ENCODE peak calls at places on chromosomes 11 and 22, in five cellular contexts. V is NT2/D1, A is GM12878, G is HepG2, U is H1. O is an unnamed sample.

GRCh38 chr11:59898652-59899051 is 20.1 kb downstream of the OOSP3 start:
- DNase-seq in A (no peak), V (no peak), G (no peak), U (no peak), O (no peak)

GRCh38 chr11:117625237-117625636 is 171.8 kb downstream of the DSCAML1 start:
- DNase-seq in U (no peak), A (no peak), G (no peak), V (no peak), O (no peak)

GRCh38 chr11:3160252-3161031 is 4.7 kb downstream of the OSBPL5 start:
- DNase-seq in A (no peak), G (no peak), U (peak; percentile 87), V (peak; percentile 85), O (peak; percentile 83)

GRCh38 chr11:6258571-6258998 is 1.1 kb upstream of the CCKBR start:
- DNase-seq in A (no peak), G (no peak), U (no peak), V (no peak), O (peak; percentile 14)

GRCh38 chr11:68649851-68650555 is 34.3 kb upstream of the GAL start:
- DNase-seq in A (no peak), G (no peak), V (no peak), U (no peak), O (no peak)

GRCh38 chr11:134043821-134044420 is 25.0 kb upstream of the JAM3 start:
- DNase-seq in G (no peak), U (no peak), A (no peak), V (no peak), O (no peak)

GRCh38 chr11:12251651-12252560 is 125.5 kb upstream of the PARVA start:
- DNase-seq in V (no peak), G (no peak), U (no peak), A (no peak), O (no peak)

GRCh38 chr11:34487430-34487829 is 26.2 kb downstream of the ELF5 start:
- DNase-seq in A (no peak), U (no peak), G (no peak), V (no peak), O (no peak)

GRCh38 chr11:78855146-78855545 is 280.5 kb upstream of the NARS2 start:
- DNase-seq in U (no peak), G (no peak), A (no peak), V (no peak), O (no peak)

GRCh38 chr11:63560506-63561179 is 2.5 kb downstream of the PLAAT2 start:
- DNase-seq in A (no peak), G (no peak), U (no peak), V (no peak), O (no peak)

GRCh38 chr22:24392218-24392931 is 35.0 kb upstream of the ADORA2A start:
- DNase-seq in A (no peak), V (no peak), G (no peak), U (no peak), O (no peak)

GRCh38 chr22:39839917-39840510 is 53.5 kb downstream of the ENTHD1 start:
- DNase-seq in A (peak; percentile 40), U (no peak), V (no peak), G (no peak), O (no peak)

GRCh38 chr11:96050435-96051182 is 126.7 kb upstream of the MTMR2 start:
- DNase-seq in U (no peak), A (no peak), G (peak; percentile 76), V (no peak), O (no peak)

GRCh38 chr22:39680486-39680885 is 109.9 kb downstream of the CACNA1I start:
- DNase-seq in G (no peak), U (no peak), A (no peak), V (no peak), O (no peak)

GRCh38 chr22:48535868-48536690 is 1291.6 kb downstream of the BRD1 start:
- DNase-seq in U (no peak), V (no peak), A (no peak), G (no peak), O (no peak)

GRCh38 chr11:110297726-110298297 is 1.4 kb upstream of the RDX start:
- DNase-seq in V (no peak), U (no peak), A (no peak), G (no peak), O (no peak)

GRCh38 chr11:123306531-123306930 is 111.5 kb upstream of the CLMP start:
- DNase-seq in G (no peak), A (no peak), U (no peak), V (no peak), O (no peak)

GRCh38 chr11:107468596-107468995 is 11.0 kb upstream of the CWF19L2 start:
- DNase-seq in A (no peak), U (no peak), V (no peak), G (no peak), O (no peak)

GRCh38 chr22:19932367-19933206 is 9.0 kb upstream of the COMT start:
- DNase-seq in V (no peak), U (no peak), A (no peak), G (no peak), O (no peak)

GRCh38 chr11:117843666-117844484 is 19.3 kb upstream of the FXYD2 start:
- DNase-seq in U (no peak), G (no peak), A (no peak), V (peak; percentile 64), O (peak; percentile 73)

GRCh38 chr22:43183496-43184263 is 3.3 kb downstream of the TTLL12 start:
- DNase-seq in U (no peak), V (no peak), A (no peak), G (peak; percentile 67), O (no peak)

GRCh38 chr22:37345863-37346514 is 63.7 kb downstream of the CYTH4 start:
- DNase-seq in U (no peak), G (no peak), V (no peak), A (no peak), O (no peak)
- TF ChIP-seq SUZ12 in U (no peak), G (no peak), V (no peak), A (no peak), O (no peak)

GRCh38 chr22:47161631-47162030 is 399.2 kb downstream of the TBC1D22A start:
- DNase-seq in A (no peak), V (no peak), G (no peak), U (no peak), O (no peak)
- TF ChIP-seq SUZ12 in A (no peak), V (no peak), G (no peak), U (no peak), O (no peak)

DNA sequence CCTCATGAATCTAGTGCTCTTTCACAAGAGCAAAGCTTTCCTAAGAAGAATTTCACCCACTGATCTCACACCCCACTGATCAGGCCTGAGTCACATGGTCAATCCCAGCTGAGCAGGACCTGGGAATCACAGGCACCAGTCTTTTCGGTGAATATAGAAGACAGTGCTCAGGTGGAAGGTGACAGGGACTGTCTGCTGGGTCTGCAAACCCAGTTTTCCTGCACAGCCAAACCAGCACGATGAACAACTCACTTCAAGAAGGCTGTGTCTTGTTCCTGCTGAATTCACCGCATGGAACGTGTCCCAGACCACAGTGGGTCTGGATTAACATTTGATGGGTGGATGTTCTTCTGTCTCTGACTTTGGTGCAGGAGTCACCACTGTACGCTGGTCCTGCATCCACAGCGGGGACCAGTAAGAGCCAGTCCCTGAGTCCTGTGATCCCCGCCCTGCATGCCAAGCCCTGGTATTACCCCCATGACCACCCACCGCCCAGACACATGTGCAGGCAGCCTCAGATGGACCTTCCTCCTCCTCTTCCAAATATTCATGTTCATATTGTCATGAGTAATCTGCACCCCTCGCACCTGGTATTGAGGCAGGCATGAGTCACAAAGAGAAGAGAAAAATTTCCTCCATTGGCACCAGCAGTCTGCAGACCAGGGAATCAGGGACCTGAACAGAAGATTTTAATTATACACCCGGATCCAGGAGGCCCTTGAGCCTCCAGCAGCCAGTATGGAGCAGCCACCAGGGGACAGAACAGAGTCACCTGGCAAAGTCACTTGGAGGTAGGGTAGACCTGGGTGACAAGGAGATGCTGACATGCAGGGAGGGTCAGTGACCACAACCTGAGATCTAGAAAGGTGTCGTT is 8.6 kb upstream of the IGLL5 start:
- DNase-seq in V (no peak), G (no peak), A (no peak), U (no peak), O (no peak)
- TF ChIP-seq SUZ12 in V (no peak), G (no peak), A (no peak), U (no peak), O (no peak)

DNA sequence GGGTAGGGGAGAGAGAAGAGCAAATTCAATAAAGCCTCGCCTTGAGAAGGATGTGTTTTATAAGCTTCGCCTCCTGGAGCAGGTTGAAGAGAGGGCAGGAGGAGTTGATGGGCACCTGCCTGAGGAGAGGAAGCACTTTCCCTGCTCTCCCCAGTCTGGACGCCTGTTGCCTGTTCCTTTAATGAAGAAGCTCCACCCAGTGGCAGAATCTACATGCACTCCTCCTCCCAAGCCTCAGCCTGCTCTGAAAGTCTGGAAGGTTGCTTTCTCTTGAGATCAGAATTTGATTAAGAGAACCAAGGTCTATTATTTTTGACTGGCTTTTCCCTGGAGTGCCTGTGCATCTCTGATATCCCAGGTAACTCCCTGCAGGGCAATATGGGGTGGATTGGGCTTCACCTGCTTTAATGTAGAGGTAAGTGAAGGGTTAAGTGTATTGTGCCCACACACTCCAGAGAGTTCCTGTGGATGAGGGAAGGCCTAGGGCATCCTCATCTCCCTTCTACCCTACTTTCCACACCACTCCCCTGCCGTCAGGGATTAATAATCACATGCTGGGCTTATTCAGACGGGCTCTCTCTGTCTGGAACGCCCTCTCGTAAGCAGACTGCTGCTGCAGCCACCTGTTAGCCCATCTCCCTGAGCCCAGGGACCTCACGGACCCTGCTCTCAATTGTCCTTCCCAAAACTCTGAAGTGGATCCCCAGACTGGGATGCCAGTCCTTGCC is 22.3 kb downstream of the NTM start:
- DNase-seq in A (no peak), U (peak; percentile 19), G (no peak), V (no peak), O (no peak)
- TF ChIP-seq SUZ12 in A (no peak), U (no peak), G (no peak), V (no peak), O (no peak)

DNA sequence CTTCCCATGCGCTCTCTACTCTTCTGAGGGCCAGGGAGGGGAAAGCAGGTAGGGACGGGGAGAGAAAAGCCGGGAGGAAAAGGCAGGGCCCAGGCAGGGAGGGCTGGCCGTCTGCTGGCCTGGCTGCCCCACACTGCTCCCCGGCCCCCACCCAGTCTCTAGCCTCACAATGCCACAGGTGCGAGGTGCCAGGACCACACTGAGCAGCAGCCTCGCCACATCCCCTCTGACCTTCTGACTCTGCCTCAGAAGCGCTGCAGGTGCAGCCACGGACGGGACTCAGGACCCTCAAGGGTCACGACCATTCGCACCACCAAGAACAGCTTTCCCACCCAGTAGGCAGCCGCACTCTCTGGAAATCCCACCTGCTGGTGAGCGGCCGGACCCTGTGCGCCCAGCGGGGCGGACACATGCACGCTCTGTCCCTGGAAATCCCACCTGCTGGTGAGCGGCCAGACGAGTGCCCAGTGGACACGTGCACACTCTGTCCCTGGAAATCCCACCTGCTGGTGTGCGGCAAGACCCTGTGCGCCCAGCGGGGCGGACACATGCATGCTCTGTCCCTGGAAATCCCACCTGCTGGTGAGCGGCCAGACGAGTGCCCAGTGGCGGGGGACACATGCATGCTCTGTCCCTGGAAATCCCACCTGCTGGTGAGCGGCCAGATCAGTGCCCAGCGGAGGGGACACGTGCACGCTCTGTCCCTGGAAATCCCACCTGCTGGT is 20.1 kb downstream of the TOLLIP start:
- DNase-seq in A (no peak), G (no peak), V (no peak), U (no peak), O (no peak)
- TF ChIP-seq SUZ12 in A (no peak), G (no peak), V (no peak), U (no peak), O (no peak)

GRCh38 chr11:67372993-67373915 is at the start of gene CLCF1:
- DNase-seq in V (no peak), G (no peak), A (no peak), U (no peak), O (peak; percentile 68)
- TF ChIP-seq SUZ12 in V (no peak), G (no peak), A (no peak), U (no peak), O (no peak)